ENCODE peak calls at places on chromosome 10, in ten cellular contexts. Q, S, X, P, J, G, I, K, Z and C are unnamed samples.

GRCh38 chr10:8361510-8361844 is 307.0 kb downstream of the GATA3 start:
- DNase-seq in I (no peak), Q (no peak), S (no peak), P (no peak), G (no peak), K (no peak), Z (no peak), J (no peak), X (no peak), C (no peak)

GRCh38 chr10:110163841-110164240 is 43.6 kb upstream of the MXI1 start:
- DNase-seq in Q (no peak), J (no peak), P (no peak), Z (no peak), G (peak), X (no peak), S (no peak), I (peak), K (no peak), C (no peak)

GRCh38 chr10:24505759-24506158 is 217.9 kb downstream of the ARHGAP21 start:
- DNase-seq in Z (no peak), I (peak), P (no peak), G (no peak), K (peak), Q (no peak), J (no peak), S (no peak), X (no peak), C (no peak)

GRCh38 chr10:73401636-73402035 is 12.2 kb downstream of the ANXA7 start:
- DNase-seq in P (no peak), S (no peak), G (no peak), I (no peak), K (no peak), Z (no peak), J (no peak), X (no peak), Q (no peak), C (no peak)

GRCh38 chr10:96370575-96371157 is 11.9 kb upstream of the OPALIN start:
- DNase-seq in Q (peak), P (peak), S (peak), J (peak), G (peak), Z (no peak), K (peak), X (peak), I (peak), C (peak)

GRCh38 chr10:29081231-29081630 is 207.6 kb upstream of the LYZL1 start:
- DNase-seq in I (no peak), Z (no peak), J (no peak), S (no peak), P (no peak), X (no peak), K (no peak), Q (no peak), G (no peak), C (no peak)

GRCh38 chr10:1611936-1612550 is 125.3 kb downstream of the ADARB2 start:
- DNase-seq in Z (no peak), I (no peak), S (no peak), P (no peak), G (peak), X (no peak), K (no peak), J (no peak), Q (no peak), C (no peak)

GRCh38 chr10:29563420-29564035 is 71.2 kb downstream of the SVIL start:
- DNase-seq in X (no peak), I (no peak), S (no peak), K (no peak), G (no peak), Z (no peak), Q (no peak), P (no peak), J (no peak), C (no peak)

GRCh38 chr10:5628798-5629788 is 37.3 kb downstream of the ASB13 start:
- DNase-seq in I (no peak), P (no peak), Q (no peak), S (peak), G (no peak), Z (no peak), X (no peak), K (no peak), J (no peak), C (peak)

GRCh38 chr10:34758447-34758996 is 56.6 kb downstream of the PARD3 start:
- DNase-seq in I (no peak), K (no peak), Q (no peak), S (peak), G (no peak), Z (peak), J (no peak), P (peak), X (peak), C (no peak)

GRCh38 chr10:6067457-6067856 is 5.3 kb upstream of the IL2RA start:
- DNase-seq in S (no peak), Q (no peak), G (no peak), X (no peak), Z (no peak), P (no peak), K (peak), J (no peak), I (no peak), C (no peak)

GRCh38 chr10:7755103-7755502 is 32.7 kb downstream of the KIN start:
- DNase-seq in Z (no peak), I (no peak), X (no peak), G (no peak), S (no peak), J (no peak), P (no peak), K (no peak), Q (no peak), C (no peak)

GRCh38 chr10:19247843-19248242 is 199.2 kb downstream of the MALRD1 start:
- DNase-seq in Z (no peak), J (no peak), K (no peak), G (no peak), X (no peak), S (no peak), Q (no peak), I (no peak), P (no peak), C (no peak)

GRCh38 chr10:69477968-69478597 is 26.8 kb downstream of the TSPAN15 start:
- DNase-seq in I (no peak), K (no peak), X (no peak), Q (no peak), P (no peak), G (no peak), J (no peak), S (no peak), Z (no peak), C (no peak)

GRCh38 chr10:31171402-31172120 is 139.9 kb upstream of the ZNF438 start:
- DNase-seq in K (no peak), X (no peak), G (no peak), Z (peak), Q (no peak), P (no peak), I (no peak), J (no peak), S (peak), C (no peak)

GRCh38 chr10:12681250-12681649 is 320.3 kb downstream of the CCDC3 start:
- DNase-seq in J (no peak), I (no peak), G (no peak), K (no peak), S (no peak), Z (no peak), X (no peak), P (no peak), Q (no peak), C (peak)

GRCh38 chr10:46515402-46516192 is 40.9 kb downstream of the GPRIN2 start:
- DNase-seq in Q (no peak), S (no peak), I (no peak), K (no peak), G (peak), Z (no peak), J (no peak), X (no peak), P (no peak), C (no peak)

GRCh38 chr10:22727663-22728062 is 13.3 kb upstream of the PIP4K2A start:
- DNase-seq in X (no peak), K (no peak), Q (no peak), J (no peak), I (no peak), S (no peak), P (no peak), G (no peak), Z (no peak), C (no peak)

GRCh38 chr10:92847185-92847864 is 995 bp upstream of the EXOC6 start:
- DNase-seq in K (no peak), Z (no peak), S (peak), X (no peak), J (no peak), Q (no peak), P (no peak), I (no peak), G (no peak), C (no peak)

GRCh38 chr10:110420401-110421193 is 77.1 kb upstream of the DUSP5 start:
- DNase-seq in J (no peak), Z (peak), G (no peak), S (peak), I (no peak), K (peak), Q (no peak), P (no peak), X (peak), C (peak)

GRCh38 chr10:1687606-1688005 is 49.7 kb downstream of the ADARB2 start:
- DNase-seq in P (no peak), J (no peak), I (no peak), Z (no peak), Q (no peak), X (no peak), K (no peak), G (no peak), S (no peak), C (no peak)

GRCh38 chr10:15169555-15170407 is 1.3 kb upstream of the NMT2 start:
- DNase-seq in J (peak), Z (no peak), G (no peak), S (no peak), X (peak), Q (no peak), K (peak), P (no peak), I (no peak), C (peak)

GRCh38 chr10:129841590-129841989 is 122.5 kb downstream of the EBF3 start:
- DNase-seq in S (no peak), G (no peak), I (no peak), Q (no peak), K (no peak), X (no peak), P (no peak), Z (no peak), J (no peak), C (no peak)

GRCh38 chr10:74822583-74823089 is 3.8 kb upstream of the KAT6B start:
- DNase-seq in J (no peak), X (no peak), S (peak), Z (peak), I (no peak), G (no peak), P (no peak), Q (no peak), K (no peak), C (no peak)

DNA sequence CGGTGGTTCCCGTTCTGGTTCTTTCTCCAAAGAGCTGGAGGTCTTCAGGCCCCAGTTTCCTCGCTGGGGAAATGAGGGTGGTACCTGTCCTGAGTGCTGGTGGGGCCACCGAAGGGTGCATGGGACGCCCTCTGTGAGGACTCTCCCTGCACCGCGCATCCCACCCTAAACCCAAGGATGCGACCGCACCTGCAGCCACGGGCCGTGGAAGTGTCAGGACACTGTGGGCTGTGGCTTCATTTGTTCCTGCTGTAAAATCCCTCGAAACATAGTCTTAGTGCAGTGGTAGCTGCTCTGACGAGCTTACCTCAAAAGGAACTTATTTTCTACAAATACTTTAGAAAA is 84.1 kb downstream of the NKX6-2 start:
- DNase-seq in S (no peak), I (no peak), J (no peak), Q (no peak), P (no peak), X (no peak), G (no peak), K (no peak), Z (no peak), C (no peak)
- TF ChIP-seq CTCF in S (no peak), I (no peak), J (no peak), Q (no peak), P (no peak), X (no peak), G (no peak), K (no peak), Z (no peak), C (no peak)

DNA sequence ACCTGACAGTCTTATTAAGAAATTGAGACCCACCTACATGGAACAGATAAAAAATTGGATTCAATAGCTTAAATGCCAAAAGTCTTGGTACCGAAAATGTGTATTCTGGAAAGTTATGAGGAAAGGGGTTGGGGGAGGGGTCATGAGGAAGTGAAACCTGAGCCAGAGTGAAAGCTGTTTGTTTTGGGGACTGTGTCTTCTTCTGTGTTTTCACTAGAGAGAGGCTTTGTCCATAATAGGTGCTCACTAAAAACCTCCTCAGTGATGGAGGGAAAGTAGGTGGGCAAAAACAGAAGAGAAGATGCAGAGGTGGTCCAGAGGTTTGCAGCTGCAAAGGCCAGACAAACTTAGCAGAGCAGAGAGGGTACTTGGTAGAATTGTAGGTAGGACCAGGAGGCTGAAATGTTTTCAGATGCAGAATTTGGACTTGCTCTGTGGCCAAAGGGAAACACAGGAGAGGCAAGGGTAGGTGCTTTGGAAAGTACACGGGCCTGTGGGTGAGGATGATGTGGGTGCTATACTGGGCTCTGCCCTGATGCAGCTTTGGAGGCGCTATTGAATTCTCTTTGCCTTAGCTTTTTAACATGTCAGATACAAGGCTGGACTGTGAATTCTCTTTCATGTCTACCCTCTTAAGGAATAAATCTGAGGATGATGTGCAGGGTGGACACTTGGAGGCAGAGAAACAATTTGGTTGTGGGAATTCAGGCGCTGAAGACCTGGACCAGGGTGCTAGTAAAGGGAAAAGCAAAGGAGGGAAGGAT is 254.6 kb downstream of the PTEN start:
- DNase-seq in Q (no peak), Z (no peak), G (peak), S (no peak), X (peak), K (no peak), I (no peak), J (no peak), P (peak), C (peak)
- TF ChIP-seq CTCF in Q (peak), Z (no peak), G (peak), S (no peak), X (peak), K (peak), I (no peak), J (peak), P (peak), C (peak)

GRCh38 chr10:49152663-49153062 is 18.8 kb upstream of the FAM170B start:
- DNase-seq in K (no peak), J (no peak), Z (no peak), Q (no peak), S (no peak), I (no peak), P (no peak), G (no peak), X (no peak), C (no peak)

GRCh38 chr10:49151481-49151880 is 17.7 kb upstream of the FAM170B start:
- DNase-seq in J (no peak), I (no peak), K (no peak), Z (no peak), S (no peak), X (no peak), G (no peak), P (no peak), Q (no peak), C (no peak)

GRCh38 chr10:49152037-49152436 is 18.2 kb upstream of the FAM170B start:
- DNase-seq in P (no peak), S (no peak), K (no peak), I (no peak), Q (no peak), J (no peak), X (no peak), G (no peak), Z (no peak), C (no peak)

GRCh38 chr10:49149881-49150280 is 16.1 kb upstream of the FAM170B start:
- DNase-seq in P (no peak), J (no peak), S (no peak), I (no peak), Z (no peak), K (no peak), G (no peak), X (no peak), Q (no peak), C (no peak)

DNA sequence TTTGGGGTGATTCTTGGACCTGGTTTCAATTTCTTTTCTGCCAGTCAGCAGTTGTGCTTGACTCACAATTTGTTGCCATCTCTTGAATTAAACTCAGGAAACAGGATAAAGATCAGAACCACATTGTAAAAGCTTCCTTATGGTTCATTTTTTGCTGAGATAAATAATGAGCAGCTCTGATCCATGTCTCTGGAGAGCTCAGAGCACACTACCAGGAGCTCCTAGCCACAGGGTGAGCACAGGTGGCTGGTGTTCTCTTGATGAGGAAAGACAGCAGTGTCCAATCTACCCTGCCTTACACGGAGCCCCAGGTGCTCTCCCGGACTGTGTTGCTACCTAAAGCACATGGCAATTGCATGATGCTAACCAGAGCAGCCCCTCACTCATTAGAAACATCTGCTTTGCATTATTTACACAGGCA is 17.2 kb upstream of the FAM170B start:
- DNase-seq in X (no peak), Q (no peak), Z (no peak), G (no peak), P (no peak), J (no peak), K (no peak), S (no peak), I (no peak), C (no peak)
- TF ChIP-seq CTCF in X (no peak), Q (no peak), Z (no peak), G (no peak), P (no peak), J (no peak), K (no peak), S (no peak), I (no peak), C (no peak)

GRCh38 chr10:91520657-91521056 is 110.5 kb downstream of the HECTD2 start:
- DNase-seq in I (no peak), P (no peak), X (no peak), J (peak), Z (no peak), K (peak), Q (no peak), G (no peak), S (no peak), C (no peak)
- TF ChIP-seq CTCF in I (no peak), P (no peak), X (no peak), J (no peak), Z (no peak), K (no peak), Q (no peak), G (no peak), S (no peak), C (no peak)